ENCODE peak calls at places on chromosomes 2 and 18, in five cellular contexts. L is ascending aorta, K is GM23338, H is bronchial epithelial cell, W is Peyer's patch. S is an unnamed sample.

GRCh38 chr2:205835251-205835900 is 153.1 kb downstream of the NRP2 start:
- DNase-seq in W (no peak), H (no peak), K (no peak), L (no peak), S (no peak)

GRCh38 chr2:218607436-218608115 is at the start of gene PLCD4:
- DNase-seq in H (peak; percentile 92), L (no peak), W (no peak), K (peak; percentile 38), S (peak; percentile 79)

GRCh38 chr2:106115250-106115649 is 78.9 kb downstream of the UXS1 start:
- DNase-seq in L (no peak), K (no peak), W (no peak), H (peak; percentile 50), S (peak; percentile 59)

GRCh38 chr18:5066380-5066977 is 130.6 kb downstream of the AKAIN1 start:
- DNase-seq in K (peak; percentile 80), H (no peak), W (no peak), L (no peak), S (no peak)

GRCh38 chr2:10900216-10901109 is 11.3 kb upstream of the KCNF1 start:
- DNase-seq in L (no peak), H (peak; percentile 47), K (no peak), W (no peak), S (peak; percentile 82)

GRCh38 chr2:26346454-26347053 is at the start of gene ADGRF3:
- DNase-seq in L (no peak), W (peak; percentile 67), K (peak; percentile 59), H (peak; percentile 32), S (peak; percentile 54)

GRCh38 chr2:15259356-15259756 is 301.8 kb downstream of the NBAS start:
- DNase-seq in H (no peak), K (peak; percentile 86), W (no peak), L (no peak), S (no peak)

GRCh38 chr2:218858138-218858445 is 1.5 kb upstream of the WNT6 start:
- DNase-seq in H (no peak), W (no peak), L (no peak), K (no peak), S (no peak)

GRCh38 chr18:10116574-10116973 is 202.8 kb downstream of the VAPA start:
- DNase-seq in W (no peak), K (no peak), H (no peak), L (no peak), S (no peak)

GRCh38 chr2:128441341-128442052 is 122.8 kb upstream of the HS6ST1 start:
- DNase-seq in K (no peak), H (no peak), W (no peak), L (no peak), S (no peak)

GRCh38 chr2:132790232-132790755 is 120.3 kb upstream of the LYPD1 start:
- DNase-seq in L (no peak), H (no peak), K (no peak), W (no peak), S (no peak)

GRCh38 chr2:151730242-151730975 is 3.9 kb downstream of the NEB start:
- DNase-seq in L (no peak), H (peak; percentile 67), K (peak; percentile 63), W (no peak), S (no peak)

GRCh38 chr2:222307978-222308479 is 9.2 kb upstream of the PAX3 start:
- DNase-seq in L (no peak), H (no peak), K (no peak), W (no peak), S (no peak)

GRCh38 chr18:49023938-49024341 is 73.2 kb upstream of the SMAD7 start:
- DNase-seq in L (no peak), W (peak; percentile 10), K (no peak), H (no peak), S (no peak)

GRCh38 chr18:65721634-65722033 is 29.2 kb upstream of the CDH7 start:
- DNase-seq in K (no peak), H (no peak), L (no peak), W (no peak), S (no peak)

GRCh38 chr2:122908134-122908533 is 1117.0 kb upstream of the CNTNAP5 start:
- DNase-seq in H (no peak), W (no peak), L (no peak), K (no peak), S (no peak)

GRCh38 chr18:34292594-34292993 is 67.9 kb upstream of the NOL4 start:
- DNase-seq in K (no peak), W (no peak), L (no peak), H (no peak), S (no peak)

GRCh38 chr2:162795312-162795711 is 43.3 kb downstream of the KCNH7 start:
- DNase-seq in W (no peak), H (peak; percentile 36), K (peak; percentile 57), L (no peak), S (peak; percentile 6)

GRCh38 chr18:50454379-50455005 is 79.6 kb downstream of the SKA1 start:
- DNase-seq in W (no peak), L (no peak), K (peak; percentile 38), H (peak; percentile 84), S (peak; percentile 89)

GRCh38 chr18:56575819-56576663 is 62.4 kb downstream of the TXNL1 start:
- DNase-seq in H (peak; percentile 50), K (peak; percentile 76), W (no peak), L (no peak), S (peak; percentile 68)

GRCh38 chr2:144162652-144163051 is 357.3 kb downstream of the ZEB2 start:
- DNase-seq in H (peak; percentile 54), L (no peak), W (peak; percentile 46), K (peak; percentile 77), S (peak; percentile 40)

GRCh38 chr2:28801726-28802125 is 8.9 kb upstream of the SPDYA start:
- DNase-seq in L (no peak), W (no peak), H (peak; percentile 73), K (no peak), S (peak; percentile 53)

GRCh38 chr2:207283356-207283755 is 117.6 kb upstream of the KLF7 start:
- DNase-seq in L (no peak), H (no peak), K (no peak), W (no peak), S (no peak)

GRCh38 chr2:218285604-218286003 is 6.7 kb downstream of the TMBIM1 start:
- DNase-seq in L (peak; percentile 38), K (no peak), W (no peak), H (no peak), S (peak; percentile 87)

GRCh38 chr2:225995788-225996476 is 596.4 kb downstream of the NYAP2 start:
- DNase-seq in K (no peak), L (no peak), H (peak; percentile 29), W (no peak), S (no peak)

GRCh38 chr2:96773922-96774321 is 13.2 kb downstream of the CNNM4 start:
- DNase-seq in L (no peak), W (peak; percentile 71), K (peak; percentile 51), H (no peak), S (no peak)

DNA sequence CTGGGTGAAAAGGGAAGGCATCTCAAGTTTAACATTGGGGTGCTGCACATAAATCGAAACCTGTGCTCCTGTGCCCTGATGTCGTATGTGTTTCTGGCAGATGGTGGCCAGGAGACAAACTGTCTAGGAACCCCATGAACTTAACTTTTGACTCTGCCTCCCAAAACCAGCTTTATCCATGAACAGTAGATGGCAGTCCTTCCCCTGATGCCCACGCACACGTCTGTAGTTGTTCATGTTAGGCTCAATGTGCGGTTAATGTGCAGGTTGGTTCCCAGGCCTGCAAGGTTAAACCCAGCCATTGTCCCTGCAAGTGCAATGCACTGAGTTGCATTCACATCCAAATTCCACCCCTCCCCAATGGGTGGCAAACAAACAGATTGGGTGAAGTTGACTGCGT is 44.1 kb upstream of the SIX3 start:
- DNase-seq in K (peak; percentile 13), W (no peak), H (no peak), L (no peak), S (peak; percentile 23)
- TF ChIP-seq CTCF in K (peak; percentile 58), W (no peak), H (no peak), L (no peak), S (peak; percentile 15)

GRCh38 chr2:85589166-85589565 is 4.9 kb downstream of the VAMP5 start:
- DNase-seq in W (no peak), H (no peak), K (no peak), L (no peak), S (no peak)
- TF ChIP-seq CTCF in W (no peak), H (no peak), K (no peak), L (no peak), S (no peak)

GRCh38 chr2:177281400-177282021 is 17.0 kb upstream of the NFE2L2 start:
- DNase-seq in L (no peak), K (no peak), W (peak; percentile 58), H (peak; percentile 64), S (peak; percentile 76)

GRCh38 chr2:177283871-177284270 is 19.3 kb upstream of the NFE2L2 start:
- DNase-seq in K (no peak), H (no peak), W (no peak), L (no peak), S (no peak)

GRCh38 chr2:177284531-177284930 is 20.0 kb upstream of the NFE2L2 start:
- DNase-seq in H (no peak), W (no peak), L (no peak), K (no peak), S (no peak)

GRCh38 chr2:177282101-177282573 is 17.6 kb upstream of the NFE2L2 start:
- DNase-seq in W (no peak), H (no peak), L (no peak), K (no peak), S (peak; percentile 36)

GRCh38 chr2:177282787-177283533 is 18.4 kb upstream of the NFE2L2 start:
- DNase-seq in W (no peak), K (no peak), H (no peak), L (no peak), S (no peak)
- TF ChIP-seq CTCF in W (no peak), K (peak; percentile 31), H (no peak), L (no peak), S (no peak)

GRCh38 chr2:74201596-74201995 is 3.2 kb downstream of the MTHFD2 start:
- DNase-seq in H (peak; percentile 20), L (no peak), K (no peak), W (no peak), S (peak; percentile 69)

GRCh38 chr2:74204436-74204835 is 6.0 kb downstream of the MTHFD2 start:
- DNase-seq in K (no peak), W (no peak), L (no peak), H (no peak), S (no peak)

GRCh38 chr2:74206180-74206688 is 7.8 kb downstream of the MTHFD2 start:
- DNase-seq in H (peak; percentile 74), L (no peak), K (no peak), W (peak; percentile 52), S (peak; percentile 57)

GRCh38 chr2:74205586-74205985 is 7.2 kb downstream of the MTHFD2 start:
- DNase-seq in H (peak; percentile 57), W (peak; percentile 48), K (no peak), L (no peak), S (peak; percentile 59)

GRCh38 chr2:74205113-74205512 is 6.7 kb downstream of the MTHFD2 start:
- DNase-seq in K (no peak), H (no peak), L (no peak), W (no peak), S (no peak)
- TF ChIP-seq CTCF in K (no peak), H (no peak), L (no peak), W (no peak), S (no peak)

DNA sequence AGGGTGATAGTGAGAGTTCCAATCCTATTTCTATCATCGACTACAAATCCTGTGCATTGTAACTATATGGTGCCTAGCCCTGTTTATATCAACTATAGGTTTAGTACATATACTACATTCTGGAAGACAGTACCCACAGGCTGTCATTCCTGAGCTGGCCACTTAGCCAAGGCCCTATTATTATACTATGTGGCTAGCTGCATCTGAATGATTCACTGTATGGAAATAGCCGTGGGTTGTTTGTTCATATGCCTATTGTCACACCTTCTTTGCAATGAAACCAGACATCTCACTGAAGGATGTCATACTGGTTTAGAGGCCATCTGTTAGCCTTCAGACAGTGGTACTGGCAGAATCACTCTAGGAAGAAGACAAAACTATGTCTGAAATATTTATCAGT is 62.3 kb upstream of the FSIP2 start:
- DNase-seq in K (no peak), W (no peak), H (peak; percentile 46), L (no peak), S (peak; percentile 7)
- TF ChIP-seq CTCF in K (no peak), W (no peak), H (no peak), L (no peak), S (no peak)